ENCODE peak calls at places on chromosomes 4 and X, in nine cellular contexts. V, Q, M, Z, F, I, N, S and D are unnamed samples.

GRCh38 chr4:157052429-157053040 is 23.4 kb upstream of the GLRB start:
- DNase-seq in N (no peak), F (peak), Q (no peak), Z (no peak), S (no peak), I (no peak), M (no peak), V (no peak), D (peak)

GRCh38 chr4:108694423-108694822 is 44.0 kb downstream of the OSTC start:
- DNase-seq in N (no peak), V (no peak), M (no peak), I (no peak), Z (no peak), F (no peak), S (no peak), Q (no peak), D (no peak)

GRCh38 chr4:176709417-176709816 is 83.3 kb downstream of the VEGFC start:
- DNase-seq in I (no peak), Z (no peak), F (peak), M (no peak), N (no peak), Q (no peak), V (no peak), S (no peak), D (no peak)

GRCh38 chrX:96909291-96909690 is 25.6 kb downstream of the RPA4 start:
- DNase-seq in I (no peak), V (no peak), Q (no peak), S (no peak), N (no peak), F (no peak), M (no peak), Z (no peak), D (no peak)

GRCh38 chrX:134764202-134764785 is 106.0 kb upstream of the PLAC1 start:
- DNase-seq in I (no peak), Q (no peak), M (peak), V (no peak), N (peak), F (no peak), S (peak), Z (no peak), D (no peak)

GRCh38 chr4:830776-831482 is 5.0 kb upstream of the CPLX1 start:
- DNase-seq in S (no peak), Q (no peak), V (no peak), M (no peak), I (no peak), Z (no peak), F (no peak), N (no peak), D (no peak)

GRCh38 chr4:169689681-169690080 is 68.1 kb downstream of the HPF1 start:
- DNase-seq in N (no peak), S (peak), I (no peak), V (no peak), Z (no peak), Q (no peak), M (no peak), F (no peak), D (no peak)

GRCh38 chr4:95294291-95294690 is 254.5 kb downstream of the UNC5C start:
- DNase-seq in Q (no peak), N (no peak), Z (no peak), I (no peak), S (no peak), M (no peak), V (no peak), F (no peak), D (no peak)

GRCh38 chr4:145285928-145286327 is 105.5 kb upstream of the OTUD4 start:
- DNase-seq in V (no peak), M (no peak), F (no peak), N (no peak), Q (no peak), I (no peak), S (no peak), Z (no peak), D (peak)

GRCh38 chrX:106955004-106955772 is 35.0 kb downstream of the CLDN2 start:
- DNase-seq in S (no peak), V (no peak), Z (no peak), Q (no peak), I (no peak), F (no peak), N (no peak), M (no peak), D (no peak)

GRCh38 chr4:101356928-101357327 is 9.6 kb upstream of the PPP3CA start:
- DNase-seq in N (no peak), S (no peak), Q (peak), I (no peak), Z (no peak), M (no peak), V (no peak), F (peak), D (peak)

GRCh38 chr4:42761804-42762203 is 104.9 kb upstream of the ATP8A1 start:
- DNase-seq in N (no peak), Q (no peak), S (no peak), V (no peak), Z (no peak), F (no peak), I (no peak), M (no peak), D (no peak)

GRCh38 chrX:12771445-12772069 is 19.7 kb upstream of the PRPS2 start:
- DNase-seq in Z (no peak), N (peak), I (no peak), F (no peak), V (no peak), M (peak), S (no peak), Q (peak), D (peak)

GRCh38 chrX:25531096-25531495 is 515.3 kb upstream of the ARX start:
- DNase-seq in Q (no peak), V (no peak), S (no peak), N (no peak), M (no peak), F (no peak), Z (no peak), I (no peak), D (no peak)

GRCh38 chr4:94826206-94826605 is 68.5 kb downstream of the BMPR1B start:
- DNase-seq in Z (no peak), F (no peak), N (no peak), M (no peak), Q (no peak), S (no peak), V (no peak), I (no peak), D (no peak)